ENCODE peak calls at places on chromosome 20, in seven cellular contexts. One of them, this sample, is unnamed. For H3K27me3, the result is how much of the 10 kb centered on the place peaks cover.

GRCh38 chr20:57655812-57656161 is 35.6 kb upstream of the ZBP1 start:
- DNase-seq in lower lobe of right lung: no peak
- DNase-seq in prostate gland: no peak
- DNase-seq in GM23338: no peak
- DNase-seq in pancreas: no peak
- DNase-seq in CD8-positive, alpha-beta T cell: peak
- DNase-seq in PC-3: no peak
- DNase-seq in this sample: no peak

GRCh38 chr20:43680976-43681375 is 14.1 kb downstream of the MYBL2 start:
- DNase-seq in lower lobe of right lung: no peak
- DNase-seq in prostate gland: no peak
- DNase-seq in GM23338: no peak
- DNase-seq in pancreas: no peak
- DNase-seq in CD8-positive, alpha-beta T cell: no peak
- DNase-seq in PC-3: no peak
- DNase-seq in this sample: no peak

GRCh38 chr20:23655551-23656211 is 17.9 kb upstream of the CST3 start:
- DNase-seq in lower lobe of right lung: peak
- DNase-seq in prostate gland: no peak
- DNase-seq in GM23338: no peak
- DNase-seq in pancreas: no peak
- DNase-seq in CD8-positive, alpha-beta T cell: no peak
- DNase-seq in PC-3: no peak
- DNase-seq in this sample: no peak

GRCh38 chr20:54324041-54324440 is 116.2 kb downstream of the PFDN4 start:
- DNase-seq in lower lobe of right lung: no peak
- DNase-seq in prostate gland: no peak
- DNase-seq in GM23338: no peak
- DNase-seq in pancreas: no peak
- DNase-seq in CD8-positive, alpha-beta T cell: no peak
- DNase-seq in PC-3: no peak
- DNase-seq in this sample: no peak

GRCh38 chr20:48995599-48995998 is 50.5 kb upstream of the CSE1L start:
- DNase-seq in lower lobe of right lung: no peak
- DNase-seq in prostate gland: peak
- DNase-seq in GM23338: no peak
- DNase-seq in pancreas: no peak
- DNase-seq in CD8-positive, alpha-beta T cell: no peak
- DNase-seq in PC-3: no peak
- DNase-seq in this sample: no peak

GRCh38 chr20:45576995-45577394 is 2.1 kb downstream of the WFDC8 start:
- DNase-seq in lower lobe of right lung: no peak
- DNase-seq in prostate gland: no peak
- DNase-seq in GM23338: peak
- DNase-seq in pancreas: no peak
- DNase-seq in CD8-positive, alpha-beta T cell: no peak
- DNase-seq in PC-3: no peak
- DNase-seq in this sample: no peak

GRCh38 chr20:63548992-63549391 is 1.4 kb upstream of the SRMS start:
- DNase-seq in lower lobe of right lung: no peak
- DNase-seq in prostate gland: no peak
- DNase-seq in GM23338: no peak
- DNase-seq in pancreas: no peak
- DNase-seq in CD8-positive, alpha-beta T cell: no peak
- DNase-seq in PC-3: no peak
- DNase-seq in this sample: no peak

GRCh38 chr20:20897922-20898321 is 185.5 kb upstream of the RALGAPA2 start:
- DNase-seq in lower lobe of right lung: no peak
- DNase-seq in prostate gland: no peak
- DNase-seq in GM23338: peak
- DNase-seq in pancreas: no peak
- DNase-seq in CD8-positive, alpha-beta T cell: no peak
- DNase-seq in PC-3: no peak
- DNase-seq in this sample: no peak

GRCh38 chr20:10231290-10231689 is 12.7 kb downstream of the SNAP25 start:
- DNase-seq in lower lobe of right lung: no peak
- DNase-seq in prostate gland: no peak
- DNase-seq in GM23338: no peak
- DNase-seq in pancreas: no peak
- DNase-seq in CD8-positive, alpha-beta T cell: no peak
- DNase-seq in PC-3: no peak
- DNase-seq in this sample: no peak

GRCh38 chr20:63695419-63696310 is 787 bp upstream of the TNFRSF6B start:
- DNase-seq in lower lobe of right lung: no peak
- DNase-seq in prostate gland: no peak
- DNase-seq in GM23338: no peak
- DNase-seq in pancreas: no peak
- DNase-seq in CD8-positive, alpha-beta T cell: no peak
- DNase-seq in PC-3: no peak
- DNase-seq in this sample: no peak

GRCh38 chr20:21505810-21506530 is 7.9 kb downstream of the NKX2-2 start:
- DNase-seq in lower lobe of right lung: peak
- DNase-seq in prostate gland: no peak
- DNase-seq in GM23338: peak
- DNase-seq in pancreas: peak
- DNase-seq in CD8-positive, alpha-beta T cell: peak
- DNase-seq in PC-3: peak
- DNase-seq in this sample: peak

GRCh38 chr20:18615020-18615652 is 27.3 kb downstream of the DTD1 start:
- DNase-seq in lower lobe of right lung: no peak
- DNase-seq in prostate gland: no peak
- DNase-seq in GM23338: no peak
- DNase-seq in pancreas: no peak
- DNase-seq in CD8-positive, alpha-beta T cell: no peak
- DNase-seq in PC-3: no peak
- DNase-seq in this sample: no peak

GRCh38 chr20:61935926-61936700 is 129.6 kb downstream of the TAF4 start:
- DNase-seq in lower lobe of right lung: peak
- DNase-seq in prostate gland: no peak
- DNase-seq in GM23338: no peak
- DNase-seq in pancreas: no peak
- DNase-seq in CD8-positive, alpha-beta T cell: no peak
- DNase-seq in PC-3: no peak
- DNase-seq in this sample: no peak

GRCh38 chr20:40710608-40711007 is 21.6 kb upstream of the MAFB start:
- DNase-seq in lower lobe of right lung: no peak
- DNase-seq in prostate gland: no peak
- DNase-seq in GM23338: no peak
- DNase-seq in pancreas: no peak
- DNase-seq in CD8-positive, alpha-beta T cell: no peak
- DNase-seq in PC-3: no peak
- DNase-seq in this sample: no peak

GRCh38 chr20:40713508-40713907 is 24.5 kb upstream of the MAFB start:
- DNase-seq in lower lobe of right lung: no peak
- DNase-seq in prostate gland: no peak
- DNase-seq in GM23338: no peak
- DNase-seq in pancreas: no peak
- DNase-seq in CD8-positive, alpha-beta T cell: no peak
- DNase-seq in PC-3: no peak
- DNase-seq in this sample: no peak

GRCh38 chr20:40714109-40714508 is 25.1 kb upstream of the MAFB start:
- DNase-seq in lower lobe of right lung: no peak
- DNase-seq in prostate gland: no peak
- DNase-seq in GM23338: no peak
- DNase-seq in pancreas: no peak
- DNase-seq in CD8-positive, alpha-beta T cell: no peak
- DNase-seq in PC-3: no peak
- DNase-seq in this sample: no peak

GRCh38 chr20:40714916-40715315 is 25.9 kb upstream of the MAFB start:
- DNase-seq in lower lobe of right lung: no peak
- DNase-seq in prostate gland: no peak
- DNase-seq in GM23338: no peak
- DNase-seq in pancreas: no peak
- DNase-seq in CD8-positive, alpha-beta T cell: no peak
- DNase-seq in PC-3: no peak
- DNase-seq in this sample: no peak

GRCh38 chr20:40711078-40711477 is 22.0 kb upstream of the MAFB start:
- DNase-seq in lower lobe of right lung: no peak
- DNase-seq in prostate gland: no peak
- DNase-seq in GM23338: no peak
- DNase-seq in pancreas: no peak
- DNase-seq in CD8-positive, alpha-beta T cell: no peak
- DNase-seq in PC-3: no peak
- DNase-seq in this sample: no peak
- H3K27me3 ChIP-seq in lower lobe of right lung: under half
- H3K27me3 ChIP-seq in prostate gland: under half
- H3K27me3 ChIP-seq in GM23338: under half
- H3K27me3 ChIP-seq in pancreas: under half
- H3K27me3 ChIP-seq in CD8-positive, alpha-beta T cell: under half
- H3K27me3 ChIP-seq in PC-3: half or more
- H3K27me3 ChIP-seq in this sample: under half

GRCh38 chr20:50446351-50447101 is 63.7 kb upstream of the PTPN1 start:
- DNase-seq in lower lobe of right lung: no peak
- DNase-seq in prostate gland: no peak
- DNase-seq in GM23338: no peak
- DNase-seq in pancreas: no peak
- DNase-seq in CD8-positive, alpha-beta T cell: no peak
- DNase-seq in PC-3: no peak
- DNase-seq in this sample: peak
- TF ChIP-seq CTCF in lower lobe of right lung: no peak
- TF ChIP-seq CTCF in prostate gland: no peak
- TF ChIP-seq CTCF in GM23338: no peak
- TF ChIP-seq CTCF in pancreas: no peak
- TF ChIP-seq CTCF in CD8-positive, alpha-beta T cell: no peak
- TF ChIP-seq CTCF in PC-3: no peak
- TF ChIP-seq CTCF in this sample: no peak

GRCh38 chr20:59891581-59891980 is 41.9 kb downstream of the SYCP2 start:
- DNase-seq in lower lobe of right lung: no peak
- DNase-seq in prostate gland: no peak
- DNase-seq in GM23338: no peak
- DNase-seq in pancreas: no peak
- DNase-seq in CD8-positive, alpha-beta T cell: no peak
- DNase-seq in PC-3: no peak
- DNase-seq in this sample: no peak

GRCh38 chr20:59895908-59896307 is 37.5 kb downstream of the SYCP2 start:
- DNase-seq in lower lobe of right lung: no peak
- DNase-seq in prostate gland: no peak
- DNase-seq in GM23338: no peak
- DNase-seq in pancreas: no peak
- DNase-seq in CD8-positive, alpha-beta T cell: no peak
- DNase-seq in PC-3: no peak
- DNase-seq in this sample: no peak
- H3K27me3 ChIP-seq in lower lobe of right lung: under half
- H3K27me3 ChIP-seq in prostate gland: under half
- H3K27me3 ChIP-seq in GM23338: under half
- H3K27me3 ChIP-seq in pancreas: under half
- H3K27me3 ChIP-seq in CD8-positive, alpha-beta T cell: under half
- H3K27me3 ChIP-seq in PC-3: under half
- H3K27me3 ChIP-seq in this sample: under half

GRCh38 chr20:33401042-33401921 is at the start of gene CDK5RAP1:
- DNase-seq in lower lobe of right lung: peak
- DNase-seq in prostate gland: peak
- DNase-seq in GM23338: peak
- DNase-seq in pancreas: peak
- DNase-seq in CD8-positive, alpha-beta T cell: peak
- DNase-seq in PC-3: peak
- DNase-seq in this sample: peak
- TF ChIP-seq CTCF in lower lobe of right lung: no peak
- TF ChIP-seq CTCF in prostate gland: no peak
- TF ChIP-seq CTCF in GM23338: no peak
- TF ChIP-seq CTCF in pancreas: no peak
- TF ChIP-seq CTCF in CD8-positive, alpha-beta T cell: no peak
- TF ChIP-seq CTCF in PC-3: no peak
- TF ChIP-seq CTCF in this sample: no peak

This sample was measured in hepatocyte.